ENCODE peak calls at places on chromosomes 7 and 10, in eight cellular contexts. J is left ventricle myocardium inferior, Q is endodermal cell, T is A549, Z is IMR-90, U is Panc1, V is cardiac muscle cell, P is colonic mucosa. R is an unnamed sample. For H3K4me1, the result is how much of the 10 kb centered on the place peaks cover.

GRCh38 chr10:8060010-8060703 is 5.7 kb downstream of the GATA3 start:
- DNase-seq in P (no peak), Z (peak), Q (no peak), J (no peak), U (no peak), T (no peak), V (no peak), R (no peak)

GRCh38 chr7:50595538-50596102 is 30.4 kb upstream of the DDC start:
- DNase-seq in T (peak), V (peak), Q (peak), P (no peak), U (no peak), J (no peak), Z (peak), R (no peak)

GRCh38 chr7:126791306-126791705 is 461.4 kb downstream of the GRM8 start:
- DNase-seq in T (no peak), U (no peak), P (no peak), Q (no peak), J (no peak), V (no peak), Z (no peak), R (no peak)

GRCh38 chr10:5283305-5284158 is 81.2 kb upstream of the UCN3 start:
- DNase-seq in J (peak), Q (peak), T (peak), U (no peak), P (peak), V (peak), Z (peak), R (peak)

GRCh38 chr7:143408686-143409551 is at the start of gene EPHA1:
- DNase-seq in T (no peak), J (no peak), Q (peak), U (no peak), P (peak), Z (no peak), V (no peak), R (peak)

GRCh38 chr7:13946181-13946580 is 43.3 kb downstream of the ETV1 start:
- DNase-seq in T (no peak), Z (peak), Q (no peak), V (no peak), J (no peak), U (no peak), P (no peak), R (no peak)

GRCh38 chr10:118908487-118909280 is 120.8 kb upstream of the NANOS1 start:
- DNase-seq in Z (no peak), Q (no peak), V (no peak), U (no peak), P (no peak), J (no peak), T (no peak), R (no peak)

GRCh38 chr7:124318716-124319115 is 285.8 kb upstream of the TMEM229A start:
- DNase-seq in P (no peak), J (no peak), Q (no peak), Z (peak), U (no peak), T (no peak), V (no peak), R (no peak)

GRCh38 chr10:90462761-90463160 is 395.1 kb downstream of the HTR7 start:
- DNase-seq in Q (no peak), U (no peak), T (no peak), Z (peak), P (no peak), V (no peak), J (no peak), R (no peak)

GRCh38 chr10:101453791-101454718 is 100.1 kb downstream of the BTRC start:
- DNase-seq in V (no peak), T (no peak), P (no peak), Z (peak), Q (no peak), U (no peak), J (no peak), R (no peak)

GRCh38 chr7:94289071-94289470 is 105.6 kb upstream of the COL1A2 start:
- DNase-seq in J (peak), V (peak), Z (peak), T (peak), U (peak), P (peak), Q (peak), R (peak)

GRCh38 chr7:99001482-99002145 is 123.3 kb downstream of the TRRAP start:
- DNase-seq in Q (no peak), U (no peak), V (no peak), Z (no peak), T (no peak), J (no peak), P (no peak), R (no peak)

GRCh38 chr7:98091061-98091460 is 15.6 kb upstream of the LMTK2 start:
- DNase-seq in J (no peak), Z (peak), T (no peak), U (no peak), V (no peak), Q (no peak), P (no peak), R (no peak)

GRCh38 chr10:96402417-96403305 is 43.9 kb upstream of the OPALIN start:
- DNase-seq in Q (peak), Z (no peak), P (no peak), U (no peak), T (no peak), J (no peak), V (no peak), R (no peak)

GRCh38 chr10:48252354-48252650 is 22.2 kb downstream of the FRMPD2 start:
- DNase-seq in Q (no peak), V (no peak), J (no peak), T (no peak), Z (no peak), U (no peak), P (no peak), R (no peak)

GRCh38 chr10:52653510-52653909 is 119.1 kb downstream of the MBL2 start:
- DNase-seq in J (peak), Z (no peak), P (no peak), U (no peak), T (peak), V (peak), Q (no peak), R (no peak)

GRCh38 chr7:6614941-6615737 is at the start of gene ZNF853:
- DNase-seq in U (no peak), T (no peak), Q (peak), V (peak), P (no peak), J (no peak), Z (no peak), R (no peak)

GRCh38 chr7:1144269-1144771 is 15.7 kb downstream of the ZFAND2A start:
- DNase-seq in Z (no peak), V (no peak), P (no peak), J (peak), T (peak), Q (no peak), U (no peak), R (no peak)

GRCh38 chr10:103740683-103741082 is 114.7 kb downstream of the SH3PXD2A start:
- DNase-seq in Q (no peak), T (no peak), P (no peak), Z (no peak), V (no peak), J (no peak), U (no peak), R (no peak)

GRCh38 chr10:116848032-116848911 is 1.0 kb upstream of the ENO4 start:
- DNase-seq in Q (no peak), J (no peak), P (no peak), T (no peak), U (no peak), V (no peak), Z (no peak), R (no peak)
- H3K4me1 ChIP-seq in Q (under half), J (under half), P (under half), T (under half), U (under half), V (under half), Z (under half), R (under half)

GRCh38 chr10:61970182-61971015 is 68.9 kb downstream of the ARID5B start:
- DNase-seq in J (no peak), Z (no peak), Q (no peak), T (no peak), P (no peak), V (no peak), U (no peak), R (no peak)
- H3K27ac ChIP-seq in J (peak), Z (peak), Q (no peak), T (no peak), P (peak), V (no peak), U (peak), R (no peak)

GRCh38 chr7:108464743-108465142 is 8.5 kb upstream of the NRCAM start:
- DNase-seq in J (no peak), T (no peak), Z (peak), U (no peak), V (no peak), P (no peak), Q (no peak), R (no peak)
- H3K4me3 ChIP-seq in J (no peak), T (no peak), Z (no peak), U (no peak), V (no peak), P (no peak), Q (no peak), R (no peak)

GRCh38 chr7:47453093-47454056 is 128.5 kb downstream of the TNS3 start:
- DNase-seq in Z (peak), U (peak), Q (peak), P (no peak), T (no peak), V (no peak), J (peak), R (peak)
- H3K4me1 ChIP-seq in Z (under half), U (half or more), Q (under half), P (under half), T (half or more), V (under half), J (half or more), R (under half)

DNA sequence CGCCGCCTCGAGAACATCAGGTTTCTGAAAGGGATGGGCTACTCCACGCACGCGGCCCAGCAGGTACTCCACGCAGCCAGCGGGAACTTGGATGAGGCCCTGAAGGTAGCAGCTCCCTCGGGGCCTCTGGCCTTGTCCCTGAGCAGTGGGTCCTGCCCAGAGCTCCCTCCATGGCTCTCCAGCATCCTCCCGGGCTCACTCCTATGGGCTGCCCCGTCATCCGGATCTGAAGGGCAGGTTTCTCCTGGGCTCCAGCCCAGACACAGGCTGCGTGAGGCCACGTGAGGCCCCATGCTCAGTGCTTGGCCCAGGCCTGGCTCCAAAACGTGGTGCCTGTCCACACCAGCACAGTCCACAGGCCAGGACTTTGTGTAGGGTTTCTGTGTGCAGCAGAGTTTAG is 32.5 kb downstream of the NUB1 start:
- DNase-seq in Q (peak), J (peak), U (no peak), V (no peak), T (no peak), Z (no peak), P (no peak), R (no peak)
- H3K27ac ChIP-seq in Q (no peak), J (no peak), U (no peak), V (no peak), T (no peak), Z (no peak), P (no peak), R (no peak)

GRCh38 chr7:148967032-148967372 is 61.3 kb downstream of the PDIA4 start:
- DNase-seq in T (no peak), P (no peak), J (no peak), U (no peak), Z (no peak), V (no peak), Q (no peak), R (no peak)
- H3K4me3 ChIP-seq in T (peak), P (peak), J (peak), U (peak), Z (no peak), V (no peak), Q (no peak), R (no peak)

GRCh38 chr10:28685717-28686116 is 8.4 kb downstream of the BAMBI start:
- DNase-seq in Q (no peak), U (no peak), P (no peak), V (no peak), J (no peak), T (no peak), Z (no peak), R (no peak)

GRCh38 chr10:28686835-28687682 is 9.7 kb downstream of the BAMBI start:
- DNase-seq in T (no peak), U (no peak), V (no peak), Z (peak), P (no peak), Q (no peak), J (no peak), R (no peak)

GRCh38 chr10:28687683-28688001 is 10.3 kb downstream of the BAMBI start:
- DNase-seq in Z (no peak), P (no peak), Q (no peak), T (no peak), J (no peak), V (no peak), U (no peak), R (no peak)

GRCh38 chr10:28684157-28684985 is 7.0 kb downstream of the BAMBI start:
- DNase-seq in T (no peak), U (no peak), J (no peak), Q (no peak), P (no peak), V (no peak), Z (no peak), R (no peak)

DNA sequence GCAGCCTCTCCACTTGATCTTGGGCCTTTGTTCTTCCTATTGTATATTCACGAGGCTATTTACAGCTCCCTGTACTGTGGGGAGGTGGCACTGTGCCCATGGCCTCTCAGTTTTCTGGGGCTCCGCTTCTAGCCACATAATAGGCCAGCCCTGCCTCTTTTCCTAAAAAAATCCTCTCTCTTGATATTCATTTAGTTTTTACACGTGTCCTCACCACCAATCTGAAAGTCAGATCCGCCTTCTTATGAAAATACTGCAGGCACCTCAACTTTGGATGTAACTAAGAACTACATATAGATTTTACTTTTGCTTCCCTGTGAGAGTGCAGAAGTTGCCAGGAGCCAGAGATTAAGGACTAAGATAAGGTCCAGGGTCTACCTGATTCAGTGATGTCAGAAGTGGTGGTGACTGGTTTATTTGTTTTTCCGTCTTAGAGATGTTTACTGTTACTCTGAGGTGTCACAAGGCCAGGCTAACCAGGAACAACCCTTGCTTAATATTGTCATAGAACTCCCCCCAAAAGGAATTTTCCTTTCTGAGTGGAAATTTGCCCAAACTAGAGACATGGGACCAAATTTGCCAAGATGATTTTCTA is 7.8 kb downstream of the BAMBI start:
- DNase-seq in J (no peak), T (peak), V (no peak), Q (no peak), P (no peak), U (no peak), Z (no peak), R (no peak)
- H3K4me1 ChIP-seq in J (under half), T (half or more), V (under half), Q (under half), P (under half), U (under half), Z (under half), R (under half)

GRCh38 chr10:68561804-68562649 is 1.9 kb downstream of the TET1 start:
- DNase-seq in Z (no peak), T (no peak), V (peak), J (no peak), U (no peak), Q (peak), P (no peak), R (no peak)

GRCh38 chr10:68559872-68560200 is 301 bp upstream of the TET1 start:
- DNase-seq in Z (no peak), T (no peak), V (no peak), J (no peak), Q (no peak), U (no peak), P (no peak), R (no peak)

GRCh38 chr10:68560916-68561691 is 967 bp downstream of the TET1 start:
- DNase-seq in U (no peak), V (peak), P (no peak), Z (peak), T (no peak), J (peak), Q (peak), R (no peak)

GRCh38 chr10:68559251-68559650 is 886 bp upstream of the TET1 start:
- DNase-seq in U (no peak), P (no peak), J (no peak), Q (no peak), T (no peak), V (no peak), Z (peak), R (no peak)

GRCh38 chr10:68560201-68560915 is at the start of gene TET1:
- DNase-seq in V (peak), T (peak), Q (peak), P (peak), J (peak), U (no peak), Z (peak), R (no peak)
- H3K27ac ChIP-seq in V (peak), T (peak), Q (peak), P (no peak), J (peak), U (peak), Z (peak), R (no peak)

GRCh38 chr7:131859162-131859821 is 302.9 kb upstream of the PODXL start:
- DNase-seq in U (peak), Z (peak), V (peak), T (peak), J (peak), Q (peak), P (peak), R (peak)
- H3K4me3 ChIP-seq in U (no peak), Z (no peak), V (no peak), T (no peak), J (no peak), Q (no peak), P (no peak), R (no peak)